ENCODE peak calls at places on chromosomes 5 and 9, in five cellular contexts. One of them, this sample, is unnamed.

GRCh38 chr5:132481243-132482211 is 9.0 kb downstream of the IRF1 start:
- DNase-seq in pancreas: no peak
- DNase-seq in upper lobe of right lung: peak; percentile 6
- DNase-seq in GM04503: no peak
- DNase-seq in activated T-cell treated with anti-CD3 and anti-CD28 coated beads, Interleukin-2, amount 50 U/mL, for 1 hour: peak; percentile 42
- DNase-seq in this sample: no peak

GRCh38 chr5:6808462-6808861 is 95.2 kb downstream of the TENT4A start:
- DNase-seq in GM04503: no peak
- DNase-seq in pancreas: no peak
- DNase-seq in activated T-cell treated with anti-CD3 and anti-CD28 coated beads, Interleukin-2, amount 50 U/mL, for 1 hour: no peak
- DNase-seq in upper lobe of right lung: no peak
- DNase-seq in this sample: no peak

GRCh38 chr5:34774139-34774538 is 64.8 kb upstream of the TTC23L start:
- DNase-seq in upper lobe of right lung: no peak
- DNase-seq in pancreas: no peak
- DNase-seq in activated T-cell treated with anti-CD3 and anti-CD28 coated beads, Interleukin-2, amount 50 U/mL, for 1 hour: no peak
- DNase-seq in GM04503: no peak
- DNase-seq in this sample: no peak

GRCh38 chr9:5791870-5792269 is 41.0 kb downstream of the ERMP1 start:
- DNase-seq in pancreas: no peak
- DNase-seq in upper lobe of right lung: no peak
- DNase-seq in GM04503: no peak
- DNase-seq in activated T-cell treated with anti-CD3 and anti-CD28 coated beads, Interleukin-2, amount 50 U/mL, for 1 hour: no peak
- DNase-seq in this sample: no peak

GRCh38 chr5:39519566-39520231 is 94.9 kb upstream of the DAB2 start:
- DNase-seq in GM04503: peak; percentile 78
- DNase-seq in upper lobe of right lung: no peak
- DNase-seq in pancreas: no peak
- DNase-seq in activated T-cell treated with anti-CD3 and anti-CD28 coated beads, Interleukin-2, amount 50 U/mL, for 1 hour: no peak
- DNase-seq in this sample: no peak

GRCh38 chr5:56802235-56802634 is 13.1 kb upstream of the MAP3K1 start:
- DNase-seq in activated T-cell treated with anti-CD3 and anti-CD28 coated beads, Interleukin-2, amount 50 U/mL, for 1 hour: no peak
- DNase-seq in GM04503: no peak
- DNase-seq in upper lobe of right lung: no peak
- DNase-seq in pancreas: no peak
- DNase-seq in this sample: no peak

GRCh38 chr9:89922099-89922498 is 317.3 kb downstream of the GADD45G start:
- DNase-seq in GM04503: no peak
- DNase-seq in activated T-cell treated with anti-CD3 and anti-CD28 coated beads, Interleukin-2, amount 50 U/mL, for 1 hour: no peak
- DNase-seq in upper lobe of right lung: no peak
- DNase-seq in pancreas: no peak
- DNase-seq in this sample: no peak

GRCh38 chr9:83964973-83965349 is 15.1 kb downstream of the HNRNPK start:
- DNase-seq in pancreas: no peak
- DNase-seq in GM04503: no peak
- DNase-seq in upper lobe of right lung: no peak
- DNase-seq in activated T-cell treated with anti-CD3 and anti-CD28 coated beads, Interleukin-2, amount 50 U/mL, for 1 hour: no peak
- DNase-seq in this sample: no peak

GRCh38 chr9:105415344-105415980 is 32.4 kb upstream of the FSD1L start:
- DNase-seq in activated T-cell treated with anti-CD3 and anti-CD28 coated beads, Interleukin-2, amount 50 U/mL, for 1 hour: peak; percentile 54
- DNase-seq in pancreas: peak; percentile 58
- DNase-seq in GM04503: no peak
- DNase-seq in upper lobe of right lung: no peak
- DNase-seq in this sample: no peak

GRCh38 chr5:173630724-173631365 is 14.4 kb upstream of the BOD1 start:
- DNase-seq in upper lobe of right lung: no peak
- DNase-seq in GM04503: no peak
- DNase-seq in pancreas: no peak
- DNase-seq in activated T-cell treated with anti-CD3 and anti-CD28 coated beads, Interleukin-2, amount 50 U/mL, for 1 hour: no peak
- DNase-seq in this sample: no peak

GRCh38 chr5:14090290-14090689 is 52.9 kb upstream of the TRIO start:
- DNase-seq in upper lobe of right lung: no peak
- DNase-seq in activated T-cell treated with anti-CD3 and anti-CD28 coated beads, Interleukin-2, amount 50 U/mL, for 1 hour: no peak
- DNase-seq in GM04503: no peak
- DNase-seq in pancreas: no peak
- DNase-seq in this sample: no peak